ENCODE peak calls at places on chromosomes 2 and 18, in seven cellular contexts. V, I, W, A, K, P and C are unnamed samples.

GRCh38 chr2:127105656-127106456 is 1.1 kb downstream of the BIN1 start:
- DNase-seq in I (peak), P (peak), A (no peak), V (no peak), W (peak), K (no peak), C (peak)

GRCh38 chr2:28661589-28662001 is 90.0 kb upstream of the PPP1CB start:
- DNase-seq in V (no peak), W (peak), K (no peak), I (no peak), P (peak), A (peak), C (peak)

GRCh38 chr2:195359043-195359735 is 297.8 kb upstream of the SLC39A10 start:
- DNase-seq in A (no peak), V (no peak), P (no peak), K (no peak), W (no peak), I (no peak), C (no peak)

GRCh38 chr2:82781516-82781915 is 1677.6 kb downstream of the SUCLG1 start:
- DNase-seq in K (no peak), V (no peak), P (no peak), W (no peak), A (no peak), I (no peak), C (peak)

GRCh38 chr2:181575024-181575649 is 81.8 kb downstream of the CERKL start:
- DNase-seq in A (no peak), V (peak), I (no peak), P (peak), W (no peak), K (no peak), C (no peak)

GRCh38 chr18:23583071-23583865 is 3.0 kb downstream of the NPC1 start:
- DNase-seq in A (no peak), P (no peak), V (no peak), K (no peak), I (no peak), W (no peak), C (no peak)

GRCh38 chr2:171626949-171627348 is 60.3 kb upstream of the DYNC1I2 start:
- DNase-seq in I (no peak), A (no peak), W (no peak), P (no peak), V (no peak), K (no peak), C (no peak)

GRCh38 chr18:22999212-22999611 is 66.1 kb downstream of the RBBP8 start:
- DNase-seq in K (no peak), P (no peak), I (no peak), A (no peak), W (no peak), V (no peak), C (peak)